ENCODE peak calls at places on chromosomes 11 and 22, in six cellular contexts. One of them, this sample, is unnamed.

GRCh38 chr11:48066881-48067800 is 86.8 kb downstream of the PTPRJ start:
- ATAC-seq in upper lobe of left lung: peak
- ATAC-seq in GM12878: no peak
- ATAC-seq in HepG2: no peak
- ATAC-seq in A549: no peak
- ATAC-seq in K562: peak
- ATAC-seq in this sample: no peak

GRCh38 chr22:22103078-22103593 is 120.5 kb upstream of the TOP3B start:
- ATAC-seq in upper lobe of left lung: no peak
- ATAC-seq in GM12878: peak
- ATAC-seq in HepG2: peak
- ATAC-seq in A549: peak
- ATAC-seq in K562: peak
- ATAC-seq in this sample: no peak

GRCh38 chr11:114075343-114075610 is 15.8 kb downstream of the ZBTB16 start:
- ATAC-seq in upper lobe of left lung: no peak
- ATAC-seq in GM12878: no peak
- ATAC-seq in HepG2: no peak
- ATAC-seq in A549: no peak
- ATAC-seq in K562: no peak
- ATAC-seq in this sample: no peak

GRCh38 chr11:9601876-9602199 is 28.4 kb downstream of the WEE1 start:
- ATAC-seq in upper lobe of left lung: no peak
- ATAC-seq in GM12878: peak
- ATAC-seq in HepG2: no peak
- ATAC-seq in A549: no peak
- ATAC-seq in K562: no peak
- ATAC-seq in this sample: no peak

GRCh38 chr11:32852142-32852541 is 22.4 kb downstream of the PRRG4 start:
- ATAC-seq in upper lobe of left lung: peak
- ATAC-seq in GM12878: no peak
- ATAC-seq in HepG2: no peak
- ATAC-seq in A549: peak
- ATAC-seq in K562: no peak
- ATAC-seq in this sample: no peak

GRCh38 chr11:215581-216037 is 8.1 kb downstream of the RIC8A start:
- ATAC-seq in upper lobe of left lung: no peak
- ATAC-seq in GM12878: no peak
- ATAC-seq in HepG2: peak
- ATAC-seq in A549: peak
- ATAC-seq in K562: peak
- ATAC-seq in this sample: no peak

GRCh38 chr11:130865772-130866114 is 50.5 kb downstream of the SNX19 start:
- ATAC-seq in upper lobe of left lung: no peak
- ATAC-seq in GM12878: no peak
- ATAC-seq in HepG2: peak
- ATAC-seq in A549: no peak
- ATAC-seq in K562: no peak
- ATAC-seq in this sample: no peak

GRCh38 chr22:20624161-20624616 is 116.8 kb downstream of the MED15 start:
- ATAC-seq in upper lobe of left lung: no peak
- ATAC-seq in GM12878: peak
- ATAC-seq in HepG2: no peak
- ATAC-seq in A549: no peak
- ATAC-seq in K562: no peak
- ATAC-seq in this sample: no peak

GRCh38 chr11:73189315-73189714 is 28.8 kb upstream of the P2RY2 start:
- ATAC-seq in upper lobe of left lung: peak
- ATAC-seq in GM12878: peak
- ATAC-seq in HepG2: no peak
- ATAC-seq in A549: no peak
- ATAC-seq in K562: no peak
- ATAC-seq in this sample: peak

GRCh38 chr11:132158091-132158490 is 787.7 kb downstream of the NTM start:
- ATAC-seq in upper lobe of left lung: no peak
- ATAC-seq in GM12878: peak
- ATAC-seq in HepG2: peak
- ATAC-seq in A549: no peak
- ATAC-seq in K562: no peak
- ATAC-seq in this sample: no peak

GRCh38 chr22:39243443-39244072 is 1.2 kb downstream of the PDGFB start:
- ATAC-seq in upper lobe of left lung: no peak
- ATAC-seq in GM12878: no peak
- ATAC-seq in HepG2: peak
- ATAC-seq in A549: peak
- ATAC-seq in K562: peak
- ATAC-seq in this sample: no peak

GRCh38 chr11:104104664-104105063 is 59.3 kb downstream of the PDGFD start:
- ATAC-seq in upper lobe of left lung: no peak
- ATAC-seq in GM12878: no peak
- ATAC-seq in HepG2: no peak
- ATAC-seq in A549: no peak
- ATAC-seq in K562: no peak
- ATAC-seq in this sample: no peak

DNA sequence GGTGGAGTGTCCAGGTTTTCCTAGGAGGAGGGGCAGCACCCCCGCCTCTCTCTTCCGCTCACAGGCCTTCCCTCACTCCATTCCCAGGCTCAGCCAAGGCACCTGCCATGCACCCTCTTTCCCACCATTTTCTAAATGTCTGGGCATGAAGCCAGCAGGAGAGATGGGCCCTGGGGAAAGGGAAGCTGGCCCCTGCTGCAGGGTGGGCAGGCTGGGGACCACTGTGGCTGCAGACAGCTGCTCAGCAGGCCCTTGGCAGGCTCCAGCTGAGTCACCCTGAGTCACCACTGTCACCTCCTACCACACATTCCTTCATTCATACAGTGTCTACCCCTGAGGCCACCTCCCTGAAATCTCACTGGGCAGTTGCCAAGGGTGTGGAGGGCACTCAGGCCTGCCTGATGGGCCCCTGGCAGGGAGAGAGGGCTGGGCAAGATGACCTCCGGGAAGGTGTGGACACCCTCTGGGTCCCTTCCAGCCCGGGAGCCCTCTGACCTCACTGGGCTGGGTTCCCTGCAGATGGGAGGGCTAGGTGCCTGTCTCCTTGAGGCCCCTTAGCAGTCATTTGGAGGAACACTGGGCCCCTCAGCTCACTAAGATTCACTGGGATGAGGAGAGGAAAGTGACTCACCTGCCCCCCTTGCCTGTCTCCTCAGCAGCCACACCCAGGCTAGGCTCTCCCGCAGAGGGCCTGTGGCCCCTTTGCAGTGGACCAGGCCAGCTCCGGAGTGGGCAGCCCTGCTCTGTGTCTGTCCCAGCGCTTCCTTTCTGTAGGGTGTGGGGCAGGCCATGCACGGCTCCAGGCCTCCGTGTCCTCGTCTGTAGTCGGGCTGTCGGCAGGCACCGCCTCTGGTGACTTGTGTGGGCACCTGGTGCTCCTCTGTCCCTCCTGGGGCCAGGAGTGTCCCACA is 7.8 kb downstream of the MYEOV start:
- ATAC-seq in upper lobe of left lung: peak
- ATAC-seq in GM12878: no peak
- ATAC-seq in HepG2: no peak
- ATAC-seq in A549: peak
- ATAC-seq in K562: peak
- ATAC-seq in this sample: no peak
- TF ChIP-seq EP300 in upper lobe of left lung: peak
- TF ChIP-seq EP300 in GM12878: no peak
- TF ChIP-seq EP300 in HepG2: no peak
- TF ChIP-seq EP300 in A549: peak
- TF ChIP-seq EP300 in K562: no peak
- TF ChIP-seq EP300 in this sample: no peak

GRCh38 chr11:27679136-27680015 is 20.9 kb downstream of the BDNF start:
- ATAC-seq in upper lobe of left lung: no peak
- ATAC-seq in GM12878: peak
- ATAC-seq in HepG2: no peak
- ATAC-seq in A549: no peak
- ATAC-seq in K562: no peak
- ATAC-seq in this sample: no peak
- TF ChIP-seq POLR2A in upper lobe of left lung: no peak
- TF ChIP-seq POLR2A in GM12878: no peak
- TF ChIP-seq POLR2A in HepG2: no peak
- TF ChIP-seq POLR2A in A549: no peak
- TF ChIP-seq POLR2A in K562: no peak
- TF ChIP-seq POLR2A in this sample: no peak

DNA sequence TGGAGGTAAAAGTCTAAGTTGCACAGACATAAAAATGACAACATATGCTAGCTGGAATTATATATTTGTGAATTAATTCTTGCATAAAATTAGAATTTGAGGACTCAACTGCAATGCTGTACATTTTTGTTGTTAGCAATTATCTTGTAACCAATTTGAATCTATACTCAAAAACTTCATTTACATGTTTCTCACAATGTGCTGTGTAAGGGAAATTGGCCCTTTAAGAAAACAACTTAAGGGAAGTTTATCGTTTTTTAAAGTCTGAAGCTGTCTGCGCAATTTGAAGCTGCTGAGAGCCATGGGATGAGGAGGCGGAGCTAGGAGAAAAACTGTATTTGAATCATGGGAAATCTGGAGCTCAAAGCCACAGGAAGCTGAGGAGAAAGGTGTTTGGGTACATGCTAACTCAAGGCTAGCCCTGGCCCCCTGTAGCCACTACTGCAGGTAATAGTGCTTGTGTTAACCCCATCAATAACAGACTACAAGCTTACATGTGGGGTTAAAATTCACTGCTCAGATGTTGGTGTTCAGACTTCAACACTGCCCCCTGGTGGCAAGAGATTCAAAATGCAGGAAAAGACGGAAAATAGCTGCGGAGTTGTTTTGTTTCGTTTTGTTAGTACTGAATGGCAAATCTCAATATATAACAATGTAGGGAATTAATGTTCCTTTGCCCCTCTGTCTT is 126.1 kb downstream of the BRD1 start:
- ATAC-seq in upper lobe of left lung: no peak
- ATAC-seq in GM12878: no peak
- ATAC-seq in HepG2: no peak
- ATAC-seq in A549: no peak
- ATAC-seq in K562: no peak
- ATAC-seq in this sample: no peak
- TF ChIP-seq CTCF in upper lobe of left lung: peak
- TF ChIP-seq CTCF in GM12878: peak
- TF ChIP-seq CTCF in HepG2: peak
- TF ChIP-seq CTCF in A549: peak
- TF ChIP-seq CTCF in K562: no peak
- TF ChIP-seq CTCF in this sample: peak

DNA sequence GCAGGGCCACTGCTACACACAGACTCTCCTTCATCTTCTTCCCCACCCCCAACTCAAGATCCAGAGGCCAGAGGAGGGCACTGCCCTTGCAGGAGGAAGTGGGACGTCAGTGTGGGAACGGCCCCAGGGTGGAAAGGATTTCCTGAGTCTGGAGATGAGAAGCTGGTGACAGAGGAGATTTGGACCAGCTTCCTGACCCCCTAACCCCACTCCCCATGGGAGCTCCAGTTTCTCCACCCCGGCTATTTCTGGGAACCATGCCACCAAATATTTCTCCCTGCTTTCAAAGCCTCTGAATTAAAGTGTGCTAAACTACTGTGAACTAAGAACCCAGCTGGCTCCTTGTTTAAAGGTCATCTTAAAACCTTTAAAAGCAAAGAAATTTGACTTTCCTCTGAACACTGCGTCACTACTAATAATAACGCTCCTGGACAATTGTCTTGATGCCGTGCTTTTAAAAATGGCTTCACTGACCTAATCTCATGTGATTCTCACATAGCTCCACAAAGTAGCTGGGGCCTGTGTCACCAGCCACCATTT is 46.6 kb downstream of the CWC15 start:
- ATAC-seq in upper lobe of left lung: peak
- ATAC-seq in GM12878: no peak
- ATAC-seq in HepG2: no peak
- ATAC-seq in A549: no peak
- ATAC-seq in K562: no peak
- ATAC-seq in this sample: peak
- TF ChIP-seq EP300 in upper lobe of left lung: peak
- TF ChIP-seq EP300 in GM12878: no peak
- TF ChIP-seq EP300 in HepG2: no peak
- TF ChIP-seq EP300 in A549: no peak
- TF ChIP-seq EP300 in K562: no peak
- TF ChIP-seq EP300 in this sample: no peak

GRCh38 chr22:42862045-42862734 is 5.1 kb upstream of the ARFGAP3 start:
- ATAC-seq in upper lobe of left lung: no peak
- ATAC-seq in GM12878: no peak
- ATAC-seq in HepG2: peak
- ATAC-seq in A549: no peak
- ATAC-seq in K562: no peak
- ATAC-seq in this sample: no peak
- TF ChIP-seq POLR2A in upper lobe of left lung: no peak
- TF ChIP-seq POLR2A in GM12878: no peak
- TF ChIP-seq POLR2A in HepG2: no peak
- TF ChIP-seq POLR2A in A549: no peak
- TF ChIP-seq POLR2A in K562: no peak
- TF ChIP-seq POLR2A in this sample: no peak

DNA sequence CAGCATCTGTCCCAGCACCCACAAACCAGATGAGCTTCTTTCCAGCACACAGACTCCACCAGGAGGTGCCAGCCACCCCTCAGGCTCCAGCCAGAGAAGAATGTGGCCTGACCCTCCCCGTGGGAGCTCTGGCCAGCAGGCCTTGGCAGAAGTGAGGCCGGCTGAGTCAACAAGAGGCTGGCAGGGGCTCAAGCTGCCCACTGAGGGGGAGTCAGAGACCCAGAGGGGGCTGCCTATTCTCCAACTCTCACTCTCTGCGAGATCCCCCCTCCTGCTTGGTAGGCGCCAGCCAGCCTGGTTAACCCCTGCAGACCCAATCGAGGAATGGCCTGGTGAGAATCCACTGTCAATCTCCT is 10.6 kb upstream of the CDC42EP1 start:
- ATAC-seq in upper lobe of left lung: no peak
- ATAC-seq in GM12878: no peak
- ATAC-seq in HepG2: no peak
- ATAC-seq in A549: no peak
- ATAC-seq in K562: no peak
- ATAC-seq in this sample: no peak
- TF ChIP-seq CTCF in upper lobe of left lung: peak
- TF ChIP-seq CTCF in GM12878: no peak
- TF ChIP-seq CTCF in HepG2: peak
- TF ChIP-seq CTCF in A549: no peak
- TF ChIP-seq CTCF in K562: no peak
- TF ChIP-seq CTCF in this sample: no peak

GRCh38 chr22:31302021-31302420 is 9.7 kb upstream of the PIK3IP1 start:
- ATAC-seq in upper lobe of left lung: no peak
- ATAC-seq in GM12878: no peak
- ATAC-seq in HepG2: no peak
- ATAC-seq in A549: no peak
- ATAC-seq in K562: no peak
- ATAC-seq in this sample: no peak
- TF ChIP-seq EP300 in upper lobe of left lung: no peak
- TF ChIP-seq EP300 in GM12878: no peak
- TF ChIP-seq EP300 in HepG2: no peak
- TF ChIP-seq EP300 in A549: no peak
- TF ChIP-seq EP300 in K562: no peak
- TF ChIP-seq EP300 in this sample: no peak

This sample was measured in gastroesophageal sphincter.